ENCODE peak calls at places on chromosomes 4 and X, in four cellular contexts. F is left ventricle myocardium superior; J is T-cell; U is Jurkat, Clone E6-1. P is an unnamed sample.

GRCh38 chr4:94936854-94937253 is 179.1 kb downstream of the BMPR1B start:
- DNase-seq in F (no peak), J (no peak), U (no peak), P (no peak)

GRCh38 chr4:41410049-41410448 is 127.9 kb upstream of the LIMCH1 start:
- DNase-seq in F (no peak), U (no peak), J (no peak), P (no peak)

GRCh38 chr4:127686656-127687055 is 43.5 kb upstream of the SLC25A31 start:
- DNase-seq in U (no peak), J (no peak), F (no peak), P (no peak)

GRCh38 chr4:89586864-89587263 is 250.1 kb downstream of the SNCA start:
- DNase-seq in J (no peak), F (no peak), U (peak; percentile 5), P (no peak)

GRCh38 chr4:163107754-163108153 is 58.9 kb downstream of the NAF1 start:
- DNase-seq in U (peak; percentile 11), F (no peak), J (no peak), P (no peak)

GRCh38 chr4:105305019-105305836 is 158.6 kb downstream of the TET2 start:
- DNase-seq in J (no peak), F (no peak), U (no peak), P (no peak)

GRCh38 chr4:124070688-124071484 is 641.6 kb downstream of the ANKRD50 start:
- DNase-seq in F (no peak), U (no peak), J (no peak), P (no peak)

GRCh38 chr4:11428161-11428700 is 463 bp downstream of the HS3ST1 start:
- DNase-seq in J (no peak), F (no peak), U (no peak), P (no peak)

GRCh38 chr4:124806403-124806802 is 93.9 kb upstream of the ANKRD50 start:
- DNase-seq in J (no peak), F (no peak), U (no peak), P (no peak)

GRCh38 chrX:10617964-10618342 is 2.4 kb downstream of the MID1 start:
- DNase-seq in F (no peak), J (no peak), U (no peak), P (no peak)

GRCh38 chr4:40630335-40631021 is 814 bp upstream of the RBM47 start:
- DNase-seq in J (no peak), F (peak; percentile 43), U (no peak), P (peak; percentile 24)

GRCh38 chr4:152776352-152776751 is 3.2 kb downstream of the TIGD4 start:
- DNase-seq in U (no peak), J (no peak), F (no peak), P (no peak)

GRCh38 chr4:32025840-32026459 is 1305.8 kb downstream of the PCDH7 start:
- DNase-seq in U (no peak), F (no peak), J (no peak), P (no peak)

GRCh38 chr4:7761720-7762119 is 177.9 kb downstream of the AFAP1 start:
- DNase-seq in U (peak; percentile 20), J (peak; percentile 21), F (peak; percentile 91), P (peak; percentile 82)